ENCODE peak calls at places on chromosomes 5 and 9, in five cellular contexts. F, C, N, E and S are unnamed samples.
A peak's percentile ranks its signal among the peaks of the same experiment; 100 is the strongest.

GRCh38 chr9:129497064-129497836 is 123.7 kb downstream of the C9orf50 start:
- DNase-seq in F (peak; percentile 77), C (no peak), N (no peak), E (no peak), S (no peak)

GRCh38 chr9:133971121-133971951 is 20.8 kb downstream of the VAV2 start:
- DNase-seq in F (no peak), C (no peak), N (no peak), E (no peak), S (no peak)

GRCh38 chr9:112970939-112971338 is 41.1 kb downstream of the ZNF883 start:
- DNase-seq in F (no peak), C (no peak), N (no peak), E (no peak), S (peak; percentile 9)

GRCh38 chr9:133701321-133701980 is 36.7 kb downstream of the SARDH start:
- DNase-seq in F (no peak), C (no peak), N (no peak), E (no peak), S (no peak)

GRCh38 chr9:95588724-95589282 is 72.0 kb upstream of the PTCH1 start:
- DNase-seq in F (no peak), C (no peak), N (no peak), E (peak; percentile 11), S (no peak)

GRCh38 chr9:97722331-97722730 is 25.2 kb upstream of the XPA start:
- DNase-seq in F (no peak), C (no peak), N (no peak), E (no peak), S (no peak)

GRCh38 chr5:154610321-154611154 is 132.5 kb upstream of the HAND1 start:
- DNase-seq in F (peak; percentile 75), C (peak; percentile 27), N (peak; percentile 75), E (peak; percentile 55), S (peak; percentile 89)

GRCh38 chr5:157198277-157199058 is 17.8 kb downstream of the ITK start:
- DNase-seq in F (no peak), C (no peak), N (no peak), E (no peak), S (no peak)

GRCh38 chr5:141172381-141173204 is at the start of gene PCDHB7:
- DNase-seq in F (peak; percentile 3), C (no peak), N (no peak), E (peak; percentile 36), S (peak; percentile 19)

DNA sequence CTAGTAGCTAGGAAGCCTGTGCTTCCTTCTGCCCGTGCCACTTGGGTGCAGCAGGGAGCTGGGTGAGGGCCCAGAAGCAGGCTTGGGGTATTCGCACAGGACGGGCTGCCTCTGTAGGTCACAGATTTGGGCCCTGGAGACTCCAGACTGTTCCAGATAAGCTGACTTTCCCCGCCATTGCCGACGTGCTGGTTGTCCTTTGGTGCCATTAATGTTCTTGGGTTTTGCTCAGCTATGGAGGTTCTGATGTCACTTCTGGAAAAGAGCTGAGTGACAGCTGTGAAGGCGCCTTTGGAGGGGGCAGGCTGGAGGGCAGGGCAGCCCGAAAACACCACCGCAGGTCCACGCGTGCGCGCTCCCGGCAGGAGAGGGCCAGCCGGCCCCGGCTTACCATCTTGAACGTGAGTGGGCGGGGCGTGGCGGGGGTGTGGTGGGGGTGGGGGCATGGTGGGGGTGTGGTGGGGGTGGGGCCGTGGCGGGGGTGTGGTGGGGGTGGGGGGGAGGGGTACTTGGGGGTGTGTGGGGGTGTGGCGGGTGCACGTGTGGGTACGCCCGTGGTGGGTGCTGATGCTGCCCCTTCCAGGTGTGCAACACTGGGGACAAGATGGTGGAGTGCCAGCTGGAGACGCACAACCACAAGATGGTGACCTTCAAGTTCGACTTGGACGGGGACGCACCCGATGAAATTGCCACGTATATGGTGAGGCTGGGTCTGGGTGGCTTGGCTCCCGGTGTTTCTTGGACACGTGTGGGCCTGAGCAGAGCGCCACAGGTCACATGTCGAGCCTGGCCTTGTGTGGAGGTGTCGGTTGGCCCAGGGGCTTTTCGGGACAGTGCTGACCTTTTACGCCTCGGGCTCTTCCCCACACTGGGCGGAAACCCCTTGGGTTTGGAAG is 79.6 kb downstream of the WNK2 start:
- DNase-seq in F (no peak), C (no peak), N (no peak), E (no peak), S (no peak)
- TF ChIP-seq SUZ12 in F (no peak), C (no peak), N (no peak), E (no peak), S (no peak)

GRCh38 chr9:117416856-117417255 is 2.0 kb upstream of the ASTN2 start:
- DNase-seq in F (no peak), C (no peak), N (no peak), E (no peak), S (no peak)

GRCh38 chr9:117414220-117414905 is 494 bp downstream of the ASTN2 start:
- DNase-seq in F (no peak), C (no peak), N (no peak), E (no peak), S (peak; percentile 25)

GRCh38 chr9:117413346-117414219 is 1.3 kb downstream of the ASTN2 start:
- DNase-seq in F (no peak), C (no peak), N (no peak), E (no peak), S (peak; percentile 27)

GRCh38 chr9:117414906-117415583 is at the start of gene ASTN2:
- DNase-seq in F (no peak), C (no peak), N (no peak), E (no peak), S (no peak)

DNA sequence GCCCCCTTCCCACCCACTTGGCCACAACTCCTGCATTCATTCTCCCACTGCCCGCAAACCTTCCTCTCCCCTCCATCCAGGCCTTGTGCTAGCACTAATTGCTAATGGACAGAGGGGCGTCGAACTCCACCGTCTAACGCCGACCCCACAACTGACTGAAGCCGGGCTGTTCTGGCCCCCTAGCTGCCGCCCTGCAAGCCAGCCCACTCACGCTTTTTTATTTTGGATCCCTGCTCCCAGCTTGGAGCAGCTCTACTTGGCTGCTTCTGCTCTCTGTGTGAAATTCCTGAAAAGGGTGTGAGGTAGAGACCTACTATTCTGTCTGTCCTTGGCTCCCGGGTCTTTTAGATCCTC is 704 bp upstream of the ASTN2 start:
- DNase-seq in F (no peak), C (no peak), N (no peak), E (no peak), S (no peak)
- TF ChIP-seq SUZ12 in F (no peak), C (no peak), N (peak; percentile 18), E (no peak), S (no peak)

DNA sequence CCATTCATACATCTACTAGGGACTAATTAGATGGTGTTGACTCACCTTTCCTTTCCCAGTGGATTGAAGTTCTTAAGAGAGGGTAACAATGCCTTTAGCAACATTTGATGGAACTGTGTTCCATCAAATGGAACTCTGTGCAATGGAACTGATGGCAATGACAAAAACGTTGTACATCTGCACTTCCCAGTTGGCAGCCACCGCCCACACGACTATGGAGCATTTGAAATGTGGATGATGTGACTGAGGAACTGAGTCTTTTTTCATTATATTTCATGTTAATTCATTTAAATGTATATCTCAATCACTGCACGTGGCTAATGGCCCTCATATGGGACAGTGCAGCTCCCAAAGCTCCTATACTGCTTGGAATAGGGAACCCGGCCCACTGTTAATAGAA is 39.0 kb upstream of the ICE1 start:
- DNase-seq in F (no peak), C (no peak), N (no peak), E (no peak), S (no peak)
- TF ChIP-seq SUZ12 in F (no peak), C (no peak), N (no peak), E (no peak), S (no peak)

GRCh38 chr5:19767987-19768386 is 220.0 kb downstream of the CDH18 start:
- DNase-seq in F (peak; percentile 9), C (no peak), N (no peak), E (no peak), S (no peak)
- TF ChIP-seq SUZ12 in F (no peak), C (no peak), N (no peak), E (no peak), S (no peak)